ENCODE peak calls at places on chromosomes 4 and X, in nine cellular contexts. E, T, N, A, Q, Z, L, P and W are unnamed samples.

GRCh38 chr4:169252339-169253086 is 18.2 kb downstream of the SH3RF1 start:
- DNase-seq in Z (no peak), Q (no peak), L (no peak), A (no peak), N (no peak), E (no peak), T (no peak), P (no peak), W (no peak)

GRCh38 chr4:101027721-101028120 is 319.6 kb downstream of the PPP3CA start:
- DNase-seq in P (no peak), T (no peak), N (no peak), A (no peak), L (no peak), Q (no peak), E (no peak), Z (peak), W (no peak)

GRCh38 chr4:110197421-110198398 is 705 bp downstream of the ELOVL6 start:
- DNase-seq in P (peak), N (peak), E (no peak), Z (peak), L (peak), T (peak), A (no peak), Q (no peak), W (no peak)

GRCh38 chr4:152784490-152785195 is 4.9 kb downstream of the ARFIP1 start:
- DNase-seq in E (no peak), Q (peak), Z (peak), T (no peak), P (no peak), A (peak), N (no peak), L (peak), W (peak)

GRCh38 chr4:147839200-147839599 is 107.3 kb downstream of the ARHGAP10 start:
- DNase-seq in E (no peak), N (no peak), A (no peak), P (no peak), T (no peak), L (no peak), Q (no peak), Z (no peak), W (no peak)

GRCh38 chr4:102569200-102569599 is 68.0 kb downstream of the NFKB1 start:
- DNase-seq in E (no peak), L (no peak), A (peak), Z (peak), P (no peak), N (no peak), T (no peak), Q (no peak), W (no peak)

GRCh38 chrX:16100673-16101072 is 22.7 kb upstream of the GRPR start:
- DNase-seq in Q (no peak), A (no peak), Z (no peak), N (no peak), L (no peak), T (no peak), E (no peak), P (no peak), W (no peak)

GRCh38 chr4:25538430-25538829 is 117.2 kb upstream of the SLC34A2 start:
- DNase-seq in Z (no peak), T (no peak), A (no peak), E (no peak), L (no peak), N (no peak), P (no peak), Q (no peak), W (no peak)

GRCh38 chr4:55369968-55370367 is 23.9 kb downstream of the SRD5A3 start:
- DNase-seq in P (no peak), E (no peak), L (no peak), T (no peak), A (no peak), Q (no peak), Z (no peak), N (no peak), W (no peak)

GRCh38 chr4:78601013-78601412 is 49.4 kb downstream of the ANXA3 start:
- DNase-seq in N (no peak), E (no peak), L (no peak), Q (no peak), Z (no peak), A (no peak), T (no peak), P (no peak), W (no peak)

GRCh38 chrX:20382518-20383291 is 116.0 kb upstream of the RPS6KA3 start:
- DNase-seq in P (no peak), N (no peak), A (peak), E (no peak), Z (no peak), Q (no peak), L (no peak), T (peak), W (no peak)

GRCh38 chr4:75895744-75896314 is 6.4 kb downstream of the PPEF2 start:
- DNase-seq in P (no peak), Q (peak), L (peak), T (no peak), E (no peak), Z (peak), A (peak), N (no peak), W (no peak)

GRCh38 chrX:46324166-46324565 is 221.1 kb downstream of the ZNF674 start:
- DNase-seq in L (no peak), Z (no peak), T (no peak), A (no peak), Q (no peak), E (no peak), P (no peak), N (no peak), W (no peak)

GRCh38 chr4:173328236-173328901 is 5.8 kb downstream of the HMGB2 start:
- DNase-seq in E (no peak), N (no peak), Z (no peak), L (no peak), T (no peak), A (no peak), P (no peak), Q (no peak), W (no peak)

GRCh38 chr4:181293541-181293940 is 949.7 kb upstream of the TENM3 start:
- DNase-seq in Q (no peak), P (no peak), Z (no peak), E (no peak), L (peak), N (no peak), A (no peak), T (no peak), W (no peak)

GRCh38 chrX:155313766-155314165 is 20.6 kb downstream of the CLIC2 start:
- DNase-seq in P (no peak), Q (peak), E (no peak), A (peak), N (no peak), L (peak), Z (no peak), T (no peak), W (no peak)

GRCh38 chr4:182143086-182143821 is 99.9 kb upstream of the TENM3 start:
- DNase-seq in E (no peak), T (peak), A (no peak), Q (no peak), Z (peak), L (peak), N (no peak), P (peak), W (no peak)

GRCh38 chr4:76663794-76664193 is 228.8 kb downstream of the SHROOM3 start:
- DNase-seq in E (no peak), Z (no peak), P (no peak), A (peak), N (no peak), T (no peak), L (no peak), Q (no peak), W (no peak)

GRCh38 chr4:53453385-53453784 is 75.9 kb downstream of the FIP1L1 start:
- DNase-seq in Z (peak), P (no peak), T (no peak), E (no peak), Q (no peak), A (no peak), L (no peak), N (no peak), W (no peak)

GRCh38 chr4:182429896-182430295 is 186.7 kb downstream of the TENM3 start:
- DNase-seq in P (no peak), N (no peak), Q (no peak), Z (no peak), A (no peak), L (no peak), T (no peak), E (no peak), W (no peak)

GRCh38 chr4:140071043-140071442 is 82.9 kb downstream of the MAML3 start:
- DNase-seq in N (no peak), Z (no peak), T (no peak), E (no peak), Q (no peak), L (no peak), P (no peak), A (no peak), W (no peak)

GRCh38 chrX:39759526-39760224 is 338.1 kb downstream of the BCOR start:
- DNase-seq in A (no peak), N (no peak), Q (no peak), T (no peak), P (no peak), L (peak), Z (peak), E (peak), W (no peak)

GRCh38 chr4:123096038-123096437 is 173.6 kb upstream of the NUDT6 start:
- DNase-seq in P (no peak), E (no peak), A (peak), Q (peak), Z (no peak), N (no peak), L (no peak), T (no peak), W (no peak)

GRCh38 chrX:23864719-23865349 is 42.9 kb downstream of the APOO start:
- DNase-seq in Z (no peak), T (no peak), Q (no peak), E (no peak), P (no peak), A (no peak), L (peak), N (no peak), W (no peak)

GRCh38 chr4:110309686-110310085 is 111.3 kb upstream of the ELOVL6 start:
- DNase-seq in Q (no peak), N (no peak), P (no peak), A (no peak), T (no peak), L (no peak), E (no peak), Z (peak), W (no peak)

GRCh38 chrX:63503541-63503940 is 152.4 kb upstream of the SPIN4 start:
- DNase-seq in N (no peak), T (no peak), Z (peak), A (no peak), Q (no peak), L (peak), E (no peak), P (no peak), W (no peak)

GRCh38 chrX:53073115-53073581 is 9.0 kb upstream of the TSPYL2 start:
- DNase-seq in P (no peak), A (no peak), Q (peak), E (no peak), L (peak), Z (no peak), T (no peak), N (no peak), W (no peak)

GRCh38 chr4:165537028-165537648 is 158.3 kb downstream of the CPE start:
- DNase-seq in N (no peak), L (no peak), Q (peak), T (no peak), E (peak), Z (peak), P (no peak), A (peak), W (peak)

GRCh38 chr4:34323549-34324325 is 1920.6 kb downstream of the ARAP2 start:
- DNase-seq in T (no peak), L (peak), E (no peak), Z (peak), Q (no peak), P (no peak), N (no peak), A (peak), W (no peak)

GRCh38 chr4:52941450-52941849 is 79.3 kb downstream of the RASL11B start:
- DNase-seq in P (no peak), N (no peak), T (no peak), E (no peak), L (no peak), Z (no peak), Q (no peak), A (no peak), W (no peak)

DNA sequence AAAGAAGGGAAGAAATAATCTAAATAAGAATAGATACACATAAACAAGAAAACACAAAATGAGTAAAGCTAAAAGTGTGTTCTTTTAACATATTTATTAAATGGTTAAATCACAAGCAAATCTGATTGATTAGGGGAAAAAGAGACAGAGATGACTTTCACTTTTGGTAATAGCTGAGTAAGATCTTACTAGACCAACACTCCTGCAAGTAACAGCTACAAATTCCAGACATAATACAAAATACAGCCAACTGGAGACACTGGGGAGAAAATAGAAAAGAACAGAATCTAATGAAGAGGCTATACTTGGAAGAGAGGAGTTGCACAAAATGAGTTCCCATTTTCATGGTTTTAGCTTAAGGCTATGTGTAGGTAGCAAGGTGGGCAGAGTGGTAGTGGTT is 33.6 kb downstream of the OR13H1 start:
- DNase-seq in E (no peak), P (no peak), Q (no peak), N (no peak), L (no peak), A (no peak), T (no peak), Z (no peak), W (no peak)
- H3K4me3 ChIP-seq in E (no peak), P (no peak), Q (peak), N (no peak), L (peak), A (no peak), T (no peak), Z (no peak), W (peak)

GRCh38 chr4:71732066-71732465 is 51.8 kb downstream of the GC start:
- DNase-seq in E (no peak), P (no peak), N (no peak), T (no peak), A (no peak), L (no peak), Q (no peak), Z (no peak), W (no peak)

GRCh38 chr4:71729856-71730255 is 54.0 kb downstream of the GC start:
- DNase-seq in P (no peak), N (no peak), Q (no peak), T (no peak), A (no peak), E (no peak), Z (no peak), L (no peak), W (no peak)

DNA sequence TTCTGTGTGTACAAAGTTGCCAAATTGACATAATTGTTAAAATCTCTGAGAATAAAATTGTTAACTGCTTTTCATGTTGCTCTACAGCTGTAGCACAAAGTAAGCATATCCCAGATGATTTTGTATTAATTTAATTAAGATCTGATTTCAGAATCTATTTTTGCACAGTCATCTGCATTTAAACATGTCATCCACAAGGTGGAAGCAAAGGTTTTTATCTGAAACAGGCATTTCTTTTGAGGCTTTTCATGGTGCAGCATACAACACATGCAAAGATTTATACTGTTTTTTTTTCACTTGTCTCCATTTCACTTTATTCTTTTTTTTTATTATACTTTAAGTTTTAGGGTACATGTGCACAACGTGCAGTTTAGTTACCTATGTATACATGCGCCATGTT is 51.2 kb downstream of the GC start:
- DNase-seq in Q (no peak), P (no peak), Z (peak), T (no peak), E (peak), N (no peak), A (peak), L (no peak), W (peak)
- TF ChIP-seq CTCF in Q (peak), P (no peak), Z (peak), T (no peak), E (peak), N (peak), A (peak), L (peak), W (peak)

DNA sequence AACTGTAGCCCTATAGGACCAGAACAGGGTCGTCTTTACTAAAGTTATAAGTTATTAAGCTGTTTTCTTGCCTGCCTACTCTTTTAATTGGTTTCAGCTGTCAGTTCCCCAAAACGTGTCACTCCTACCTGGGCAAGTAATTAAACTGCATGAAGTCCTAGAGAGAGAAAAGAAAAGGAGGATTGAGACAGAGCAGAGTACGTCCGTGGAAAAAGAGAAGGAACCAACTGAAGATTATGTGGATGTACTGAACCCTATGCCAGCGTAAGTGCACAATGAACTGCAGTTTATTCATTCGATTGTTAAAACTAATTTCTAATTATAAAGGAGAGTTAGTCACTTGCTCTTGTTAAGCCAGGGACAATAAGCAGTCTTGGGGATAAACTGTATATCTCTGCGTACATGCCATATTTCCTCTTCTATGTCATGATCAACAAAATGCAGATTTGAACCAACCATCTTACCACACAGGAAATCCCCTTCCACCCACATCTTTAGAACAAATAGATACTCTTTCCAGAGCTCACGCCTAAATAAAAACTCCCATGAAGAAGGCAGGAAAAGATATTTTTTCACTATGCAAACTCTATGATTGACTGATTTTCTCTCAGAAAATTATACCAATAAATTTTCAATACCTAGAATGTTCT is 22.8 kb downstream of the STAP1 start:
- DNase-seq in A (no peak), L (no peak), Q (no peak), T (no peak), P (no peak), E (no peak), Z (no peak), N (no peak), W (no peak)
- H3K4me3 ChIP-seq in A (no peak), L (no peak), Q (no peak), T (peak), P (no peak), E (no peak), Z (no peak), N (no peak), W (no peak)

GRCh38 chr4:94757192-94758140 is at the start of gene BMPR1B:
- DNase-seq in E (no peak), Z (peak), T (no peak), P (no peak), N (no peak), Q (no peak), A (peak), L (peak), W (peak)
- TF ChIP-seq CTCF in E (no peak), Z (peak), T (no peak), P (peak), N (no peak), Q (no peak), A (peak), L (no peak), W (no peak)

DNA sequence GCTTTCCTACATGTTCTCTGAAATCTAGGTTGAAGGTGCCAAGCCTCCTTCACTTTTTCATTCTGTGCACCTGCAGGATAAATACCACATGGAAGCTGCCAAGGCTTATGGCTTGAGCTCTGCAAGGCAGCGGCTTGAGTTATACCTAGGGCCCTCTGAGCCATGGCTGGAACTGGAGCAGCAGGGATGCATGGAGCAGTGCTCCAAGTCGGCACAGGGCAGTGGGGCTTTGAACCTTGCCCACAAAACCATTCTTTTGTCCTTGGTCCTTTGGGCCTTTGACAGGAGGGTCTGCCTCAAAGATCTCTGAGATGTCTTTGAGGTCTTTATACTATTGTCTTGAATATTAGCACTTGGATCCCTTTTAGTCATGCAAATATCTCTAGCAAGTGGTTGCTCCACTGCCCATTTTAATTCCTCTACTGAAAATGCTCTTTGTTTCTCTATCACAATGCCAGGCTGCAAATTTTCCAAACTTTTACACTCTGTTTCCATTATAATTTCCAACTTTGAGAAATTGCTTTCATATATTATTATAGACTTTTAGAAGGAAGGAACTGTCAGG is 536.2 kb upstream of the KLHL4 start:
- DNase-seq in P (no peak), N (no peak), Z (no peak), E (no peak), Q (no peak), L (no peak), A (no peak), T (no peak), W (no peak)
- H3K4me3 ChIP-seq in P (no peak), N (no peak), Z (no peak), E (no peak), Q (no peak), L (no peak), A (no peak), T (no peak), W (no peak)

DNA sequence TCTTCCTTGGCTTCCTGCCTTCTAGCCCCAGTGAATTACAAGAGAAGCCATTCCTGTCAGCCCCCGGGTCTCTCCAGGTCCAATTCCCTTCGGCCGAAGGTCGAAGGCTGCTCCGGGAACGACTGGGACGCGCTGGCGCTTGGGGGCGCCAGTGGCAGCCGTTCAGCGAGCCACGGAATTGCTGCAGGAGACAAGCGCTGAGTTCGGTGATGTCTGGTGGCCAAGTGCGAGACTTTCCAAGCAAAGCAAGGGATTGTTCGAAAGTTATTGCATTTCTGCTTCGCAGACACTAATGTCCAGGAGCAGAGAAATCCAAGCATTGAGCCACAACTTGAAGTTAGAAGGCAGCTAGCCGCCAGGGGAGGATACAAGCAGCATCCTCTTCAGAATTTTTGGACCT is 1.1 kb upstream of the DKK2 start:
- DNase-seq in E (no peak), Q (no peak), N (no peak), P (peak), L (peak), Z (peak), A (peak), T (no peak), W (no peak)
- TF ChIP-seq CTCF in E (peak), Q (no peak), N (peak), P (peak), L (peak), Z (peak), A (peak), T (peak), W (peak)

DNA sequence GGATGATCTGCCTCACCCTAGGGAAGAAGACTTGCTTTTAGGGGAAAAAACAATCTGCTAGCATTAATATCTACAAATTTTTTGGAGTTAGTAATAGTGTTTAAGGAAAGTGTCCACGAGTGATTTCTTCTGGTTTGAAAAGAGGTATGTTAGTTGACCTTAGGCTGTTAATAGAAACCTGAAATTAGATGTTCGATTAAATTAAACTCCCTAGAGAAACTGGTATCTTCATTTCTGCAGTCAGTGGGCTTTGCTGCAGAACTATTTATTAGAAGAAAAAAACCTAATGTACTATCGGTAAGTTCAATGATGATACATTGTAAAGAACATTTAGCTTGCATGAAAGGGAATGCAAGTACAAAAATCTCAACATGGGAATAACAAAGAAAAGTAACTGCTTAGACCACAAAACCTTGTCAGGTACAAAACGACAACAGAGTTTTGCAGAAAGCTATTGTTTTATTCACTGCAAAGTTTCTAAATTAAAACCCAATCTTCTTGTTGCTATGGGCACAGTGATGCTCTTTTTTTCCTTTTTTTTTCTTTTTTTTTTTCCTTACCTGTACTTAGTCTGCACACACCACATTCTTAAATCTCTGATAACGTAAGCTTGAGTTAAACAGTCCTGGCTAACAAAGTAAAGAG is 2.0 kb downstream of the KLF3 start:
- DNase-seq in Q (no peak), A (no peak), P (no peak), N (no peak), E (no peak), Z (no peak), T (no peak), L (no peak), W (no peak)
- H3K4me3 ChIP-seq in Q (peak), A (peak), P (peak), N (peak), E (peak), Z (peak), T (no peak), L (peak), W (peak)